ENCODE peak calls at places on chromosomes 16 and 17, in four cellular contexts. One of them, this sample, is unnamed.

GRCh38 chr17:63550816-63551639 is 751 bp downstream of the DCAF7 start:
- DNase-seq in esophagus squamous epithelium: no peak
- DNase-seq in adrenal gland: peak
- DNase-seq in suprapubic skin: no peak
- DNase-seq in this sample: peak

GRCh38 chr16:77223184-77223583 is 24.0 kb downstream of the SYCE1L start:
- DNase-seq in esophagus squamous epithelium: no peak
- DNase-seq in adrenal gland: no peak
- DNase-seq in suprapubic skin: no peak
- DNase-seq in this sample: peak

GRCh38 chr17:4519361-4519788 is 20.7 kb downstream of the SPNS2 start:
- DNase-seq in esophagus squamous epithelium: no peak
- DNase-seq in adrenal gland: peak
- DNase-seq in suprapubic skin: no peak
- DNase-seq in this sample: no peak

GRCh38 chr16:10080031-10080772 is 102.0 kb downstream of the GRIN2A start:
- DNase-seq in esophagus squamous epithelium: no peak
- DNase-seq in adrenal gland: peak
- DNase-seq in suprapubic skin: no peak
- DNase-seq in this sample: no peak

GRCh38 chr17:26775219-26775822 is 518.6 kb upstream of the WSB1 start:
- DNase-seq in esophagus squamous epithelium: no peak
- DNase-seq in adrenal gland: no peak
- DNase-seq in suprapubic skin: no peak
- DNase-seq in this sample: no peak

GRCh38 chr16:11233727-11234376 is 22.2 kb downstream of the SOCS1 start:
- DNase-seq in esophagus squamous epithelium: no peak
- DNase-seq in adrenal gland: no peak
- DNase-seq in suprapubic skin: no peak
- DNase-seq in this sample: no peak

GRCh38 chr16:1642148-1642547 is 30.0 kb downstream of the CRAMP1 start:
- DNase-seq in esophagus squamous epithelium: no peak
- DNase-seq in adrenal gland: no peak
- DNase-seq in suprapubic skin: no peak
- DNase-seq in this sample: no peak

GRCh38 chr17:7393613-7394451 is 493 bp downstream of the PLSCR3 start:
- DNase-seq in esophagus squamous epithelium: no peak
- DNase-seq in adrenal gland: no peak
- DNase-seq in suprapubic skin: no peak
- DNase-seq in this sample: no peak

GRCh38 chr17:80030730-80031410 is 4.8 kb downstream of the TBC1D16 start:
- DNase-seq in esophagus squamous epithelium: no peak
- DNase-seq in adrenal gland: no peak
- DNase-seq in suprapubic skin: no peak
- DNase-seq in this sample: peak

GRCh38 chr16:66580605-66581209 is 1.4 kb downstream of the CMTM2 start:
- DNase-seq in esophagus squamous epithelium: no peak
- DNase-seq in adrenal gland: no peak
- DNase-seq in suprapubic skin: no peak
- DNase-seq in this sample: no peak

GRCh38 chr17:41366070-41366469 is 3.5 kb downstream of the KRT33B start:
- DNase-seq in esophagus squamous epithelium: no peak
- DNase-seq in adrenal gland: no peak
- DNase-seq in suprapubic skin: no peak
- DNase-seq in this sample: no peak

GRCh38 chr17:55708575-55708974 is 14.1 kb downstream of the TMEM100 start:
- DNase-seq in esophagus squamous epithelium: no peak
- DNase-seq in adrenal gland: no peak
- DNase-seq in suprapubic skin: no peak
- DNase-seq in this sample: no peak

GRCh38 chr17:77465358-77466041 is 324.7 kb downstream of the SEC14L1 start:
- DNase-seq in esophagus squamous epithelium: peak
- DNase-seq in adrenal gland: peak
- DNase-seq in suprapubic skin: no peak
- DNase-seq in this sample: no peak

GRCh38 chr17:82689077-82689476 is 9.4 kb downstream of the RAB40B start:
- DNase-seq in esophagus squamous epithelium: no peak
- DNase-seq in adrenal gland: no peak
- DNase-seq in suprapubic skin: no peak
- DNase-seq in this sample: no peak

GRCh38 chr16:51556694-51557327 is 405.7 kb upstream of the SALL1 start:
- DNase-seq in esophagus squamous epithelium: no peak
- DNase-seq in adrenal gland: no peak
- DNase-seq in suprapubic skin: no peak
- DNase-seq in this sample: no peak

GRCh38 chr16:8634991-8635736 is 13.7 kb downstream of the METTL22 start:
- DNase-seq in esophagus squamous epithelium: no peak
- DNase-seq in adrenal gland: no peak
- DNase-seq in suprapubic skin: peak
- DNase-seq in this sample: no peak

GRCh38 chr17:3510090-3510489 is 34.3 kb downstream of the ASPA start:
- DNase-seq in esophagus squamous epithelium: no peak
- DNase-seq in adrenal gland: no peak
- DNase-seq in suprapubic skin: no peak
- DNase-seq in this sample: peak

GRCh38 chr17:79619636-79620206 is 8.9 kb upstream of the RBFOX3 start:
- DNase-seq in esophagus squamous epithelium: no peak
- DNase-seq in adrenal gland: peak
- DNase-seq in suprapubic skin: peak
- DNase-seq in this sample: no peak

GRCh38 chr17:2637422-2637821 is 44.0 kb downstream of the PAFAH1B1 start:
- DNase-seq in esophagus squamous epithelium: no peak
- DNase-seq in adrenal gland: no peak
- DNase-seq in suprapubic skin: no peak
- DNase-seq in this sample: no peak

GRCh38 chr17:78101542-78101941 is 27.0 kb downstream of the TMC6 start:
- DNase-seq in esophagus squamous epithelium: no peak
- DNase-seq in adrenal gland: no peak
- DNase-seq in suprapubic skin: no peak
- DNase-seq in this sample: no peak

GRCh38 chr16:30406911-30407793 is at the start of gene ZNF771:
- DNase-seq in esophagus squamous epithelium: peak
- DNase-seq in adrenal gland: peak
- DNase-seq in suprapubic skin: peak
- DNase-seq in this sample: peak
- TF ChIP-seq CTCF in esophagus squamous epithelium: no peak
- TF ChIP-seq CTCF in adrenal gland: peak
- TF ChIP-seq CTCF in suprapubic skin: no peak
- TF ChIP-seq CTCF in this sample: no peak

DNA sequence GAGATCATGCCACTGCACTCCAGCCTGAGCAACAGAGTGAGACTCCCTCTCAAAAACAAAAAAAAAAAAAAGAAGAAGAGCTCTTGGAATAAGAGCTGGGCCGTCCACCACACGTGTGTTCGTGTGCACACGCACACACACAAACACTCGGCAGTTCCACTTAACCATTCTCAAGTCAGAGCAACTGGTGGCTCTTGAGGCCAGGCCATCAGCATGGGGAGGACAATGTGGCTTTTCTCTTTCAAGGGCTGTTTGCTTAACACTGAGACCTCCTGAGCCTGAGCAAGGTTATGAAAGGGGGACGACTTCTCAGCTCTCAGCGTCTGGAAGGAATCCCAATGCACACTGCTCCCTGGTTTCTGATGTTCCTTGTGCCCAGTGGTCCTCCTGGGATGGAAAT is 444.9 kb downstream of the SOX9 start:
- DNase-seq in esophagus squamous epithelium: no peak
- DNase-seq in adrenal gland: no peak
- DNase-seq in suprapubic skin: no peak
- DNase-seq in this sample: no peak
- TF ChIP-seq POLR2A in esophagus squamous epithelium: no peak
- TF ChIP-seq POLR2A in adrenal gland: no peak
- TF ChIP-seq POLR2A in suprapubic skin: no peak
- TF ChIP-seq POLR2A in this sample: no peak

GRCh38 chr16:57755061-57755684 is 19.6 kb downstream of the KATNB1 start:
- DNase-seq in esophagus squamous epithelium: no peak
- DNase-seq in adrenal gland: no peak
- DNase-seq in suprapubic skin: no peak
- DNase-seq in this sample: no peak
- TF ChIP-seq CTCF in esophagus squamous epithelium: no peak
- TF ChIP-seq CTCF in adrenal gland: no peak
- TF ChIP-seq CTCF in suprapubic skin: no peak
- TF ChIP-seq CTCF in this sample: no peak

DNA sequence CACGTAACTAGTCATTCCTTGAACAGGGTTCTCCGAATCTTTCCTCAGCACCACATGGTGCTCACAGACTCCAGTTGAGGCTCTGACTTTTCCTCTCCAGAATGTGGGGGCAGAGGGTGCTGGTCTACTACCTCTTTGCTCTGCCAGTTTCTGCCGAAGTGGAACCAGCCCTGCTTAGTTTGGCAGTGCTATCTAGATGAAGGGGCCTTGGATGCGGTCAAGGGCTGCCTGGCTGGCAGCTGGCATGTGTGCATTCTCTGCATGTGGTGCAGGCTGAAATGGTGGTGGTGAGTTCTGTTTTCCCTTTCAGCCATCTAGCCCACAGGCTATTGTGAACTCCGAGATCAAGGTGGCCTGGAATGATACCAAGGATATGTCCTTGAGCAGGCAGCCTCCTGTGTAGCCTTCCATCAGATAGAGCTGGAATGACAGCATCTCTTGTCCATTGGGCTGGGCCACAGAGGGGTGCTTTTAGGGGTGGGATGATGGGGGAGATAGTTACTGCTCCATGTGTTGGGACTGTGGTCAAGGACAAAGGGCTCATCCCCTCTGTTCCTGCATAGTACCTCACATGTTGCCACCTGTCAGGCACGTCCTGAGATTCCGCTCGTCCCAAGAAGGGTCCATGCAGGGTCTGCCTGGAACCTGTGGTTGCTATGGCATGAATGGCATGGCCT is 2.0 kb downstream of the DYNLL2 start:
- DNase-seq in esophagus squamous epithelium: no peak
- DNase-seq in adrenal gland: peak
- DNase-seq in suprapubic skin: no peak
- DNase-seq in this sample: no peak
- TF ChIP-seq POLR2A in esophagus squamous epithelium: no peak
- TF ChIP-seq POLR2A in adrenal gland: no peak
- TF ChIP-seq POLR2A in suprapubic skin: no peak
- TF ChIP-seq POLR2A in this sample: no peak

GRCh38 chr16:56360117-56361008 is 65.0 kb downstream of the AMFR start:
- DNase-seq in esophagus squamous epithelium: no peak
- DNase-seq in adrenal gland: peak
- DNase-seq in suprapubic skin: no peak
- DNase-seq in this sample: peak

GRCh38 chr16:56363781-56364565 is 61.4 kb downstream of the AMFR start:
- DNase-seq in esophagus squamous epithelium: no peak
- DNase-seq in adrenal gland: no peak
- DNase-seq in suprapubic skin: no peak
- DNase-seq in this sample: no peak

GRCh38 chr16:56363181-56363716 is 62.1 kb downstream of the AMFR start:
- DNase-seq in esophagus squamous epithelium: no peak
- DNase-seq in adrenal gland: no peak
- DNase-seq in suprapubic skin: no peak
- DNase-seq in this sample: no peak

GRCh38 chr16:56362706-56363105 is 62.6 kb downstream of the AMFR start:
- DNase-seq in esophagus squamous epithelium: no peak
- DNase-seq in adrenal gland: no peak
- DNase-seq in suprapubic skin: no peak
- DNase-seq in this sample: no peak

DNA sequence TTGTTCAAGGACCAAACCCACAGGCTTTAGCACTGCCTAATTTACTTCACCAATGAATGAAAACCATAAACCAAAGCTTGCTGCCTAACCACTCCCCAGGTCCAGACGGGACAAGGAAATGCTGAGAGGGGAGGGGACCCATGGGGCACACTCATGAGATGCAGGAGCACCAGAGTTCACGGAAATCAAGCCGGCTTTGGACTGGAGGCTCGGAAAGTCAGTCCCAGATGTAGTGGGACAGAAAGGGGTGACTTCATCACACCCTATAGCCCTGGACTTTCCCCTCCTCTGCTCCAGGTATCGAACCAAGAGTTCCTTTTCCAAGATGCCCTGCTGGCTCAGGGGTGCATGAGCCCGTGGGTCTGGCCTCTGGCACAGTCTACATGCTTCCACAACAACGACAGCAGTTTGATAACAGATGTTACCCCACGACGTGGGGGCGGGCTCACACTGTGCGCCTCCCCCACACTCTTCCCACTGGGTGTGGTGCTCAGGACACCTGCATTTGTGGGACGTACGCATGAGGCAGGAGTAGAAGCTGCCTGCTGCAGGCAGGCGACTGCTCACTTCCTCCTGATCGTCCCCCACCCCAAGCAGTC is 63.2 kb downstream of the AMFR start:
- DNase-seq in esophagus squamous epithelium: no peak
- DNase-seq in adrenal gland: no peak
- DNase-seq in suprapubic skin: no peak
- DNase-seq in this sample: peak
- TF ChIP-seq CTCF in esophagus squamous epithelium: no peak
- TF ChIP-seq CTCF in adrenal gland: no peak
- TF ChIP-seq CTCF in suprapubic skin: no peak
- TF ChIP-seq CTCF in this sample: no peak

GRCh38 chr17:59699218-59699617 is 8.0 kb downstream of the PTRH2 start:
- DNase-seq in esophagus squamous epithelium: no peak
- DNase-seq in adrenal gland: no peak
- DNase-seq in suprapubic skin: no peak
- DNase-seq in this sample: no peak
- TF ChIP-seq POLR2A in esophagus squamous epithelium: no peak
- TF ChIP-seq POLR2A in adrenal gland: no peak
- TF ChIP-seq POLR2A in suprapubic skin: no peak
- TF ChIP-seq POLR2A in this sample: no peak

GRCh38 chr17:19867654-19868395 is at the start of gene ULK2:
- DNase-seq in esophagus squamous epithelium: no peak
- DNase-seq in adrenal gland: peak
- DNase-seq in suprapubic skin: peak
- DNase-seq in this sample: peak

DNA sequence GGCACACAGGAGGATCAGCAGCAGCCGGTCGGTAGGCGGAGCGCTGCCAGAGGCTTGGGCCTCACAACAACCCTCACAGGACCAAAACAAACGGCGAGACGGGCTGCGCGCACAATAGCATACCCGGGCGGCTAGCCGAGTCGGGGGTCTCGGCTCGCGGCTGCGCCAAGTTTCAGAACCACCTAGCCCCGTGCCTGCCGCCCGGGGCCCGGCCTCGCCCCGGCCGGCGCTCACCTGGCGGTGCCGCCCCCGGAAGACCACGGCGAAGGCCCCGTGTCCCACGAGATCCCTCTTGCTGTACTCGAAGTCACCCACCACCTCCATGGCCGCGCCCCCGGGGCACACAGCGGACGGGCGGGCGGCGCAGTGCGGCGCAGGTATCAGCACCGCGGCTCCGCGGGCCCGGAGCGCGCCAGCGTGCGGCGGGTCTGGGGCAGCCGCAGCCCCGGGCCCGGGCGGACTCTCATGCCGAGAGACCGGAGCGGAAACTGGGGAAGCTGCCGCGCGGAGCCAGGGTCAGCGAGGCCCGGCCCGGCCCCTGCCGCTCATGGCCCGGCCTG is 562 bp downstream of the ULK2 start:
- DNase-seq in esophagus squamous epithelium: no peak
- DNase-seq in adrenal gland: peak
- DNase-seq in suprapubic skin: no peak
- DNase-seq in this sample: peak
- TF ChIP-seq CTCF in esophagus squamous epithelium: no peak
- TF ChIP-seq CTCF in adrenal gland: peak
- TF ChIP-seq CTCF in suprapubic skin: no peak
- TF ChIP-seq CTCF in this sample: no peak

This sample was measured in lower leg skin.